ENCODE peak calls at places on chromosomes 1 and 21, in seven cellular contexts. T is left ventricle myocardium inferior, C is upper lobe of right lung, D is kidney epithelial cell, X is left lung, Q is NCI-H510A, P is fibroblast of mammary gland. S is an unnamed sample.

GRCh38 chr1:17826165-17826488 is 71.0 kb downstream of the ACTL8 start:
- DNase-seq in T (peak), C (peak), D (no peak), X (no peak), Q (no peak), P (peak), S (peak)

GRCh38 chr21:29299906-29300546 is 1.3 kb downstream of the BACH1 start:
- DNase-seq in T (peak), C (peak), D (peak), X (peak), Q (peak), P (peak), S (peak)

GRCh38 chr1:162984699-162985098 is 84.5 kb upstream of the RGS4 start:
- DNase-seq in T (no peak), C (no peak), D (no peak), X (no peak), Q (no peak), P (peak), S (no peak)

GRCh38 chr1:55720243-55720642 is 505.1 kb upstream of the USP24 start:
- DNase-seq in T (peak), C (peak), D (no peak), X (no peak), Q (no peak), P (peak), S (no peak)

GRCh38 chr1:35935436-35935835 is 4.5 kb downstream of the AGO3 start:
- DNase-seq in T (no peak), C (no peak), D (no peak), X (no peak), Q (no peak), P (no peak), S (no peak)

GRCh38 chr1:201461193-201461657 is 7.8 kb downstream of the PHLDA3 start:
- DNase-seq in T (no peak), C (peak), D (peak), X (peak), Q (no peak), P (peak), S (no peak)

GRCh38 chr1:49052102-49052501 is 275.4 kb upstream of the BEND5 start:
- DNase-seq in T (no peak), C (no peak), D (no peak), X (no peak), Q (peak), P (no peak), S (no peak)

GRCh38 chr1:222697858-222698257 is 14.4 kb downstream of the AIDA start:
- DNase-seq in T (no peak), C (no peak), D (no peak), X (no peak), Q (no peak), P (peak), S (no peak)

GRCh38 chr1:115323366-115324004 is 14.6 kb downstream of the NGF start:
- DNase-seq in T (no peak), C (no peak), D (no peak), X (no peak), Q (no peak), P (peak), S (no peak)

GRCh38 chr1:64986903-64987871 is 20.8 kb upstream of the JAK1 start:
- DNase-seq in T (no peak), C (no peak), D (no peak), X (no peak), Q (no peak), P (peak), S (no peak)

GRCh38 chr1:1672181-1672965 is 13.6 kb upstream of the CDK11B start:
- DNase-seq in T (no peak), C (peak), D (no peak), X (peak), Q (no peak), P (no peak), S (no peak)

GRCh38 chr1:169511339-169512028 is 25.7 kb upstream of the SLC19A2 start:
- DNase-seq in T (no peak), C (no peak), D (peak), X (no peak), Q (no peak), P (peak), S (peak)

S was measured in heart left ventricle.